ENCODE peak calls at places on chromosomes 11 and 22, in six cellular contexts. One of them, this sample, is unnamed. For H3K4me1, the result is how much of the 10 kb centered on the place peaks cover.

GRCh38 chr11:44628730-44629361 is 63.4 kb downstream of the CD82 start:
- DNase-seq in MM.1S: no peak
- DNase-seq in OCI-LY7: no peak
- DNase-seq in lung: peak
- DNase-seq in sigmoid colon: peak
- DNase-seq in iPS DF 6.9: no peak
- DNase-seq in this sample: no peak

GRCh38 chr11:83044958-83045712 is 26.6 kb downstream of the RAB30 start:
- DNase-seq in OCI-LY7: peak
- DNase-seq in iPS DF 6.9: no peak
- DNase-seq in sigmoid colon: no peak
- DNase-seq in lung: no peak
- DNase-seq in MM.1S: no peak
- DNase-seq in this sample: no peak

GRCh38 chr22:39250131-39250530 is 5.3 kb upstream of the PDGFB start:
- DNase-seq in iPS DF 6.9: no peak
- DNase-seq in lung: no peak
- DNase-seq in MM.1S: no peak
- DNase-seq in OCI-LY7: no peak
- DNase-seq in sigmoid colon: no peak
- DNase-seq in this sample: no peak

GRCh38 chr11:30730011-30730410 is 143.9 kb upstream of the MPPED2 start:
- DNase-seq in MM.1S: no peak
- DNase-seq in lung: no peak
- DNase-seq in OCI-LY7: no peak
- DNase-seq in sigmoid colon: no peak
- DNase-seq in iPS DF 6.9: no peak
- DNase-seq in this sample: no peak

GRCh38 chr11:30333405-30333804 is 10.5 kb downstream of the ARL14EP start:
- DNase-seq in OCI-LY7: peak
- DNase-seq in MM.1S: no peak
- DNase-seq in lung: no peak
- DNase-seq in sigmoid colon: no peak
- DNase-seq in iPS DF 6.9: no peak
- DNase-seq in this sample: no peak

GRCh38 chr11:120305286-120305685 is 19.8 kb upstream of the TLCD5 start:
- DNase-seq in lung: no peak
- DNase-seq in MM.1S: no peak
- DNase-seq in iPS DF 6.9: no peak
- DNase-seq in sigmoid colon: no peak
- DNase-seq in OCI-LY7: no peak
- DNase-seq in this sample: no peak

GRCh38 chr22:39220897-39221850 is 23.6 kb downstream of the PDGFB start:
- DNase-seq in sigmoid colon: peak
- DNase-seq in lung: no peak
- DNase-seq in MM.1S: peak
- DNase-seq in iPS DF 6.9: no peak
- DNase-seq in OCI-LY7: no peak
- DNase-seq in this sample: no peak

GRCh38 chr22:48154169-48154942 is 1391.9 kb downstream of the TBC1D22A start:
- DNase-seq in lung: no peak
- DNase-seq in OCI-LY7: no peak
- DNase-seq in iPS DF 6.9: no peak
- DNase-seq in MM.1S: no peak
- DNase-seq in sigmoid colon: no peak
- DNase-seq in this sample: no peak

GRCh38 chr11:31995525-31996123 is 95.2 kb upstream of the RCN1 start:
- DNase-seq in iPS DF 6.9: no peak
- DNase-seq in MM.1S: peak
- DNase-seq in sigmoid colon: no peak
- DNase-seq in OCI-LY7: peak
- DNase-seq in lung: no peak
- DNase-seq in this sample: no peak

GRCh38 chr11:65112551-65113360 is 1.1 kb downstream of the TM7SF2 start:
- DNase-seq in MM.1S: peak
- DNase-seq in lung: no peak
- DNase-seq in sigmoid colon: peak
- DNase-seq in iPS DF 6.9: no peak
- DNase-seq in OCI-LY7: peak
- DNase-seq in this sample: no peak

GRCh38 chr11:120303004-120303637 is 22.0 kb upstream of the TLCD5 start:
- DNase-seq in lung: peak
- DNase-seq in sigmoid colon: peak
- DNase-seq in MM.1S: peak
- DNase-seq in OCI-LY7: peak
- DNase-seq in iPS DF 6.9: no peak
- DNase-seq in this sample: no peak

GRCh38 chr11:3139086-3139440 is 26.0 kb downstream of the OSBPL5 start:
- DNase-seq in sigmoid colon: no peak
- DNase-seq in iPS DF 6.9: no peak
- DNase-seq in lung: no peak
- DNase-seq in MM.1S: no peak
- DNase-seq in OCI-LY7: no peak
- DNase-seq in this sample: no peak

GRCh38 chr11:2304156-2305139 is 2.6 kb downstream of the TSPAN32 start:
- DNase-seq in iPS DF 6.9: no peak
- DNase-seq in MM.1S: no peak
- DNase-seq in sigmoid colon: peak
- DNase-seq in OCI-LY7: no peak
- DNase-seq in lung: no peak
- DNase-seq in this sample: no peak

GRCh38 chr11:70141490-70142014 is 61.5 kb upstream of the FADD start:
- DNase-seq in sigmoid colon: no peak
- DNase-seq in MM.1S: no peak
- DNase-seq in lung: no peak
- DNase-seq in iPS DF 6.9: no peak
- DNase-seq in OCI-LY7: no peak
- DNase-seq in this sample: no peak

GRCh38 chr11:108871152-108871551 is 206.3 kb downstream of the DDX10 start:
- DNase-seq in MM.1S: peak
- DNase-seq in OCI-LY7: peak
- DNase-seq in sigmoid colon: no peak
- DNase-seq in iPS DF 6.9: peak
- DNase-seq in lung: no peak
- DNase-seq in this sample: no peak

GRCh38 chr11:91822805-91823204 is 401.8 kb upstream of the FAT3 start:
- DNase-seq in iPS DF 6.9: no peak
- DNase-seq in MM.1S: no peak
- DNase-seq in sigmoid colon: no peak
- DNase-seq in lung: no peak
- DNase-seq in OCI-LY7: no peak
- DNase-seq in this sample: no peak

GRCh38 chr11:57873196-57873911 is 111.8 kb downstream of the CTNND1 start:
- DNase-seq in sigmoid colon: no peak
- DNase-seq in lung: no peak
- DNase-seq in iPS DF 6.9: no peak
- DNase-seq in OCI-LY7: no peak
- DNase-seq in MM.1S: no peak
- DNase-seq in this sample: no peak

GRCh38 chr11:22711880-22712279 is 45.5 kb downstream of the GAS2 start:
- DNase-seq in lung: no peak
- DNase-seq in iPS DF 6.9: no peak
- DNase-seq in MM.1S: no peak
- DNase-seq in OCI-LY7: no peak
- DNase-seq in sigmoid colon: no peak
- DNase-seq in this sample: no peak

GRCh38 chr22:33049125-33049729 is 9.0 kb downstream of the SYN3 start:
- DNase-seq in OCI-LY7: peak
- DNase-seq in MM.1S: peak
- DNase-seq in sigmoid colon: peak
- DNase-seq in lung: peak
- DNase-seq in iPS DF 6.9: no peak
- DNase-seq in this sample: peak

GRCh38 chr11:88377151-88377550 is 39.6 kb upstream of the CTSC start:
- DNase-seq in OCI-LY7: no peak
- DNase-seq in lung: no peak
- DNase-seq in iPS DF 6.9: no peak
- DNase-seq in sigmoid colon: no peak
- DNase-seq in MM.1S: no peak
- DNase-seq in this sample: no peak

GRCh38 chr11:129639300-129639699 is 176.3 kb upstream of the TMEM45B start:
- DNase-seq in lung: no peak
- DNase-seq in MM.1S: no peak
- DNase-seq in iPS DF 6.9: no peak
- DNase-seq in OCI-LY7: no peak
- DNase-seq in sigmoid colon: no peak
- DNase-seq in this sample: no peak

GRCh38 chr22:22770280-22770871 is 117.2 kb upstream of the IGLL5 start:
- DNase-seq in iPS DF 6.9: no peak
- DNase-seq in lung: peak
- DNase-seq in OCI-LY7: peak
- DNase-seq in MM.1S: no peak
- DNase-seq in sigmoid colon: no peak
- DNase-seq in this sample: no peak

GRCh38 chr22:37996079-37996478 is 11.7 kb upstream of the SOX10 start:
- DNase-seq in OCI-LY7: peak
- DNase-seq in lung: no peak
- DNase-seq in MM.1S: no peak
- DNase-seq in iPS DF 6.9: no peak
- DNase-seq in sigmoid colon: no peak
- DNase-seq in this sample: no peak

GRCh38 chr22:44988671-44989070 is 21.1 kb downstream of the PHF21B start:
- DNase-seq in sigmoid colon: no peak
- DNase-seq in iPS DF 6.9: no peak
- DNase-seq in OCI-LY7: no peak
- DNase-seq in MM.1S: no peak
- DNase-seq in lung: no peak
- DNase-seq in this sample: no peak

GRCh38 chr11:88051386-88051785 is 123.9 kb downstream of the RAB38 start:
- DNase-seq in lung: no peak
- DNase-seq in MM.1S: no peak
- DNase-seq in sigmoid colon: no peak
- DNase-seq in iPS DF 6.9: no peak
- DNase-seq in OCI-LY7: no peak
- DNase-seq in this sample: no peak

DNA sequence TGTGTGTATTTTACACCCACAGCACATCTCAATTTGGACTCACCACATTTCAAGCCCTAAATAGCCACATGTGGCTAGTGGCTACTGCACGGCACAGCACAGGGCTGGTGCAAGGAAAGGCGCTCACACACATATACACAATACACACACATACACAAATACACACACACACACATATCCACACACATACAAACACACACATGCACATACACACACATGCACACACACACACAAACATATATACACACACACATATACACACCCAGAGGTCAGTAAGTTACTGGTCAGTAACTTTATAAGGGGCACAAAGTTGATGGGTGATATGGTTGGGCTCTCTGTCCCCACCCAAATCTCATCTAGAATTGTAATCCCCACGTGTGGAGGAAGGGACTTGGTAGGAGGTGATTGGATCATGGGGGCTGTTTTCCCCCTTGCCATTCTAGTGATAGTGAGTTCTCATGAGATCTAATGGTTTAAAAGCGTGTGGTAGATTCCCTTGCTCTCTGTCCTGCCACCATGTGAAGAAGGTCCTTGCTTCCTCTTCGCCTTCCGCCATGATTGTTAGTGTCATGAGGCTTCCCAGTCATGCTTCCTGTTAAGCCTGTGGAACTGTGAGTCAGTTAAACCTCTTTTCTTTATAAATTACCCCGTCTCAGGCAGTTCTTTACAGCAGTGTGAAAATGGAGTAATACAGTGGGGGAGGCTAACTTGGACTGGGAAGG is 37.6 kb upstream of the DKK3 start:
- DNase-seq in lung: no peak
- DNase-seq in MM.1S: no peak
- DNase-seq in sigmoid colon: no peak
- DNase-seq in iPS DF 6.9: no peak
- DNase-seq in OCI-LY7: no peak
- DNase-seq in this sample: no peak
- H3K4me1 ChIP-seq in lung: under half
- H3K4me1 ChIP-seq in MM.1S: under half
- H3K4me1 ChIP-seq in sigmoid colon: under half
- H3K4me1 ChIP-seq in iPS DF 6.9: under half
- H3K4me1 ChIP-seq in OCI-LY7: under half
- H3K4me1 ChIP-seq in this sample: under half

DNA sequence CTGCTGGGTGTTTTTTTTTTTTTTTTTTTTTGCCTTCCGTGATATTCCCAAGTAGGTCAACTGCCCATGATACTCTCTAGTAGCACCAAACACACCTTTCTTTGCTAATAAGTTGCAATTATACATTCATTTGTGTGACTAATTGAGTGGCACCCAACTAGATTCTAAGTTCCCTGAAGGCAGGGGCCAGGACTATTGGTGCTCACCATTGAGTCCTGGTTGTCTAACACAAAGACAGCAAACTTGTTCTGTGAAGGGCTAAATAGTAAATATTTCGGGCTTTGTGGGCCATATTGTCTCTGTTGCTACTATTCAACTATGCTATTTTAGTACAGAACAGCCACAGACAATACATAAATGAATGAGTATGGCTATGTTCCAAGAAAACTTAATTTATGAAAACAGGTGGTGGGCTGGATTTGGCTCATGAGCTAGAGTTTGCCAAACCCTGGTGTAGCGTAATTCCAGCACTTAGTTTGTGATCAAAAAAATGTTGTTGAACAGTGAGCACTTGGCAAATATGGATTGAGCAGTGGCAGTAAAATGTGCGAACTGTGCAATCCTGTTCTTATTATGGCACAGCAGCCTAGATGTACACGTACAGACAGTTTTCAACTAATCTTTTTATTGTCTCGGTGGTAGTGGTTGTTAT is 11.3 kb downstream of the ENDOD1 start:
- DNase-seq in iPS DF 6.9: no peak
- DNase-seq in sigmoid colon: no peak
- DNase-seq in lung: no peak
- DNase-seq in OCI-LY7: no peak
- DNase-seq in MM.1S: no peak
- DNase-seq in this sample: no peak
- H3K4me1 ChIP-seq in iPS DF 6.9: under half
- H3K4me1 ChIP-seq in sigmoid colon: under half
- H3K4me1 ChIP-seq in lung: under half
- H3K4me1 ChIP-seq in OCI-LY7: under half
- H3K4me1 ChIP-seq in MM.1S: under half
- H3K4me1 ChIP-seq in this sample: under half

GRCh38 chr11:67371549-67372231 is 1.7 kb downstream of the CLCF1 start:
- DNase-seq in sigmoid colon: peak
- DNase-seq in iPS DF 6.9: no peak
- DNase-seq in OCI-LY7: peak
- DNase-seq in MM.1S: peak
- DNase-seq in lung: no peak
- DNase-seq in this sample: no peak
- H3K4me1 ChIP-seq in sigmoid colon: half or more
- H3K4me1 ChIP-seq in iPS DF 6.9: under half
- H3K4me1 ChIP-seq in OCI-LY7: under half
- H3K4me1 ChIP-seq in MM.1S: under half
- H3K4me1 ChIP-seq in lung: under half
- H3K4me1 ChIP-seq in this sample: under half

GRCh38 chr11:118621898-118622375 is 14.5 kb downstream of the PHLDB1 start:
- DNase-seq in MM.1S: no peak
- DNase-seq in iPS DF 6.9: no peak
- DNase-seq in OCI-LY7: no peak
- DNase-seq in sigmoid colon: no peak
- DNase-seq in lung: no peak
- DNase-seq in this sample: no peak
- H3K4me1 ChIP-seq in MM.1S: under half
- H3K4me1 ChIP-seq in iPS DF 6.9: under half
- H3K4me1 ChIP-seq in OCI-LY7: under half
- H3K4me1 ChIP-seq in sigmoid colon: half or more
- H3K4me1 ChIP-seq in lung: under half
- H3K4me1 ChIP-seq in this sample: half or more